ENCODE peak calls at places on chromosome 6, in eight cellular contexts. J is breast epithelium, Y is GM23248, I is small intestine, O is OCI-LY7, K is endodermal cell, T is testis, H is foreskin fibroblast. F is an unnamed sample.

GRCh38 chr6:84522135-84522535 is 242.3 kb downstream of the TBX18 start:
- DNase-seq in J (no peak), Y (peak), I (no peak), O (no peak), K (no peak), T (no peak), H (peak), F (peak)

GRCh38 chr6:130035211-130035610 is 16.8 kb downstream of the L3MBTL3 start:
- DNase-seq in J (no peak), Y (no peak), I (no peak), O (no peak), K (no peak), T (no peak), H (no peak), F (no peak)

GRCh38 chr6:29723666-29724588 is 693 bp downstream of the HLA-F start:
- DNase-seq in J (no peak), Y (peak), I (peak), O (peak), K (peak), T (peak), H (peak), F (no peak)

GRCh38 chr6:28742668-28743270 is 181.0 kb downstream of the TRIM27 start:
- DNase-seq in J (no peak), Y (peak), I (no peak), O (no peak), K (peak), T (peak), H (peak), F (no peak)

GRCh38 chr6:117237561-117237960 is 27.8 kb upstream of the VGLL2 start:
- DNase-seq in J (no peak), Y (peak), I (no peak), O (no peak), K (no peak), T (no peak), H (peak), F (peak)

GRCh38 chr6:36539814-36540568 is 7.3 kb downstream of the STK38 start:
- DNase-seq in J (no peak), Y (no peak), I (no peak), O (no peak), K (no peak), T (no peak), H (no peak), F (no peak)

GRCh38 chr6:130937942-130938604 is 110.9 kb downstream of the SMLR1 start:
- DNase-seq in J (no peak), Y (peak), I (no peak), O (no peak), K (no peak), T (peak), H (peak), F (no peak)

GRCh38 chr6:115272311-115272710 is 788.4 kb downstream of the FRK start:
- DNase-seq in J (no peak), Y (no peak), I (no peak), O (no peak), K (no peak), T (no peak), H (no peak), F (no peak)

GRCh38 chr6:110105296-110105695 is 74.2 kb downstream of the WASF1 start:
- DNase-seq in J (no peak), Y (no peak), I (no peak), O (no peak), K (no peak), T (peak), H (no peak), F (no peak)

GRCh38 chr6:26576929-26577719 is 19.6 kb upstream of the ABT1 start:
- DNase-seq in J (no peak), Y (peak), I (peak), O (no peak), K (peak), T (peak), H (peak), F (no peak)

GRCh38 chr6:140684776-140685550 is 1310.5 kb upstream of the CITED2 start:
- DNase-seq in J (no peak), Y (no peak), I (no peak), O (no peak), K (no peak), T (no peak), H (no peak), F (no peak)

GRCh38 chr6:26534681-26535465 is 3.3 kb upstream of the HMGN4 start:
- DNase-seq in J (no peak), Y (no peak), I (peak), O (peak), K (no peak), T (no peak), H (no peak), F (no peak)

DNA sequence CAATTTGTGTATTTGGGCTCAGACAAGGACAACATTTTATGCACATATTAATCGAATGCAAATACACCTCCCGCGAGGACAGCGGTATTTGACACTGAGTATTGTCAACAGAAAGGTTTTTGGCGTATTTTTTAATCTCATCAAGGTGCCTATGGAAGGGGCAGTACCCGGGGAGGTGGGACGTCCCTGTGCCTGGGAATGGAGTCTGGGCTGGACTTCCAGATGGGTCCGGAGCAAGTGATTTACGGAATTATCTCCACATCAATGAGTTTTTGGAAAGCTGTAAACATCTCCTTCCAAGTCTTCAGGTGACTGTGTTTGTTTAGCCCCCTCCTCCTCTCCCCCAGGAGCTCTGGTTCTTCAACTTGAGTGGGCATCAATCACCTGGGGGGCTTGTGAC is 39.8 kb downstream of the PRR18 start:
- DNase-seq in J (no peak), Y (no peak), I (no peak), O (no peak), K (peak), T (no peak), H (no peak), F (no peak)
- H3K4me3 ChIP-seq in J (no peak), Y (no peak), I (no peak), O (no peak), K (no peak), T (no peak), H (no peak), F (no peak)

GRCh38 chr6:13012977-13013680 is 296.6 kb downstream of the PHACTR1 start:
- DNase-seq in J (no peak), Y (peak), I (peak), O (no peak), K (peak), T (peak), H (peak), F (no peak)

GRCh38 chr6:13015379-13015681 is 298.8 kb downstream of the PHACTR1 start:
- DNase-seq in J (no peak), Y (no peak), I (no peak), O (no peak), K (no peak), T (no peak), H (no peak), F (no peak)

GRCh38 chr6:13012271-13012670 is 295.7 kb downstream of the PHACTR1 start:
- DNase-seq in J (no peak), Y (no peak), I (peak), O (no peak), K (no peak), T (no peak), H (no peak), F (no peak)

GRCh38 chr6:13013681-13014550 is 297.3 kb downstream of the PHACTR1 start:
- DNase-seq in J (no peak), Y (peak), I (no peak), O (no peak), K (peak), T (no peak), H (peak), F (no peak)

GRCh38 chr6:13014551-13015378 is 298.2 kb downstream of the PHACTR1 start:
- DNase-seq in J (no peak), Y (peak), I (peak), O (no peak), K (peak), T (peak), H (no peak), F (no peak)
- H3K4me3 ChIP-seq in J (peak), Y (peak), I (no peak), O (no peak), K (peak), T (peak), H (peak), F (peak)

GRCh38 chr6:157596886-157597285 is 215.9 kb downstream of the ZDHHC14 start:
- DNase-seq in J (no peak), Y (no peak), I (no peak), O (no peak), K (no peak), T (peak), H (peak), F (no peak)
- H3K4me3 ChIP-seq in J (no peak), Y (no peak), I (no peak), O (no peak), K (no peak), T (no peak), H (no peak), F (no peak)

GRCh38 chr6:138330763-138331162 is 46.9 kb upstream of the SMIM28 start:
- DNase-seq in J (no peak), Y (no peak), I (no peak), O (no peak), K (no peak), T (no peak), H (no peak), F (no peak)

GRCh38 chr6:138331984-138332383 is 45.7 kb upstream of the SMIM28 start:
- DNase-seq in J (no peak), Y (no peak), I (no peak), O (no peak), K (peak), T (no peak), H (no peak), F (no peak)

GRCh38 chr6:138334000-138334399 is 43.7 kb upstream of the SMIM28 start:
- DNase-seq in J (no peak), Y (no peak), I (no peak), O (no peak), K (no peak), T (no peak), H (no peak), F (no peak)

GRCh38 chr6:138328210-138328609 is 49.5 kb upstream of the SMIM28 start:
- DNase-seq in J (no peak), Y (no peak), I (no peak), O (no peak), K (no peak), T (no peak), H (no peak), F (no peak)

GRCh38 chr6:138331444-138331843 is 46.3 kb upstream of the SMIM28 start:
- DNase-seq in J (no peak), Y (no peak), I (no peak), O (no peak), K (no peak), T (no peak), H (no peak), F (no peak)
- H3K4me3 ChIP-seq in J (no peak), Y (no peak), I (no peak), O (no peak), K (no peak), T (no peak), H (no peak), F (no peak)

GRCh38 chr6:53530346-53530745 is 14.6 kb downstream of the GCLC start:
- DNase-seq in J (no peak), Y (peak), I (no peak), O (no peak), K (peak), T (no peak), H (no peak), F (no peak)

GRCh38 chr6:53530780-53531386 is 14.0 kb downstream of the GCLC start:
- DNase-seq in J (no peak), Y (no peak), I (no peak), O (no peak), K (no peak), T (no peak), H (no peak), F (no peak)

GRCh38 chr6:53532942-53533341 is 12.0 kb downstream of the GCLC start:
- DNase-seq in J (no peak), Y (no peak), I (no peak), O (no peak), K (no peak), T (no peak), H (no peak), F (no peak)

GRCh38 chr6:53529324-53530036 is 15.4 kb downstream of the GCLC start:
- DNase-seq in J (no peak), Y (peak), I (no peak), O (no peak), K (peak), T (no peak), H (peak), F (no peak)

DNA sequence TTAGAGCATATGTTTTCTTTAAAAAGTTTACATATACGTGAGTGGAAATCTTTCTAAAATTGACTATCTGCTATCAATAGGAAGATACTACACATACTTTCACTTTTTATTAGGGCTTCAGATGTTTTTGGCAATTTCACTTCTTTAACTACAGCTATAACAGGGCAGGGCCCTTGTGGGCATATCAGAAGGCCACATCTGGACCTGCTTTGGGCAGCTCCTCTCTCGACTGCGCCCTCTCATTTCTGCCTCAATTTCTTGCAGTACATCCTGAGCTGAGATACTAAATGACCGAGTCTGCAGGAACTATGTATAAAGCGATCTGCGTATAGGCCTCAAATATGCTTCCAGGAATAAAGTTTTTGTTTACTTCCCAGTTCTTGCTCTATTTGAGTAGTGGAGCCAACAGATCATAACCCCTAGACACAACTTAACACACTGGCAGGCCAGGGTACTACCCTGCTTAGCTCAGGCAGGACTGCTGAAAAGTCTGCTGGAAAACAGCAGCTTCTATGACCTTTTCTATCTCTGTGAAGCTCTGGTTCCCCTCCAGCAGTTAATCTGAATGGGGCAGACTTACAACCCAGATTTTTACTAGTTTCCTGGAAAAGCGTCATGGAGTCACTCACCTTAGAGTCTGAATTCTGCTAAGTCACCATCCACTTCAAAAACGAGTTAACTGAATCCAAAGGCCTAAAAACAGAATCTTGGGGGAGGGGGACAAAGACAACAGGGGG is 12.7 kb downstream of the GCLC start:
- DNase-seq in J (no peak), Y (no peak), I (no peak), O (no peak), K (no peak), T (no peak), H (no peak), F (no peak)
- H3K4me3 ChIP-seq in J (no peak), Y (no peak), I (no peak), O (no peak), K (no peak), T (no peak), H (no peak), F (no peak)

DNA sequence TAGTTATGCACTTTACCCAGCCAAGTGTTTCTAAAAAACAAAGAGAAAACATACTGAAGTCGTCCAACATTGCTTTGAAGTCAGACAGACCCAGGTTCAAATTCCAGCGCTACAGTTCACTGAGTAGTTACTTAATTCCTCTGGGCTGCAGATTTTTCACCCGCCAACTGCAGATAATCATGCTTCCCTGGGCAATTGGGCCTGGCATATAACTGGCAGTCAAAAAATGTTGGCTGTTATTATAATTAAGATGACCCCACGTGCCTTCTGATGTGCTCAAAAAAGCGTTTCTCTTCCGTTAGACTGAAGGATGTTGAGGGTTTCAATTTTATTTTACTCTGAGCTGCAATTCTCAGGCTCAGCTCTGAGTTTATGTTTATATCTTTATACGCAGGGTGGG is 156.1 kb upstream of the CITED2 start:
- DNase-seq in J (no peak), Y (no peak), I (peak), O (no peak), K (no peak), T (no peak), H (no peak), F (no peak)
- H3K4me3 ChIP-seq in J (no peak), Y (peak), I (no peak), O (no peak), K (no peak), T (no peak), H (no peak), F (no peak)

DNA sequence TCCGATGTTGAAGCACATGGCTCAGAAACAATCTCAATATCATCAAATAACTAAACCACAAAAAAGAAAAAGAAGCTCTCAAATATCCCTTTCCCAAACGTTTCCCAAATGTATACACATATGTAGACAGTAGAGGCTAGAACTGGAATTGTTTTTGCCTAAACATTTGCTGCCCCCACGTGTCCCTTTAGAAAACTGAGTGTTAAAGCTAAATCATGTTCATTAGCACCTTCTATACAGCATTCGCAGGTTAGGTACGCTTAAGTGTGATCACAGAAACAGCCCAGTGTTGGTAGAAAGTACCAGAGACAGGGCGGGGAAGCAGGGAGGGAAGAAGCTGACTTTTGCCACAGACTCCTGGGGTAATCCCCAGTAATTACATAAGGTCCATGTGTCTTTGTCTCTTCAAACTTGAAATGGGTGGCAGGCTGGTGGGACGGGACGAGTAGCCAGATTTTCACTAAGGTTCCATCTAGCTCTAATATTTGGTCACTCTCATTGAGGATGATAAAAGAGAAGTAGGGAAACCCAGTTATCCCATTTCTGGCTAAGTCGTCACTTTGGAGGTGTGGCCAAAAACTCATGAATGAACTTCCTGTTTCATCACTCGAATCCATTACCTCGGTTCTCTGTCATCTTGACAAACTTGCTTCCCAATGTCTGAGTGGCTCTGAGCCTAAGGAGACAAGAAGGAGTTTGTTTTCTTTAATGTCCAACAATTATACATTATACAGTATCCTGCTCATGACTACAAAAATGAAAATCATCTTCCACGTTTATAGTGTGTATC is 15.0 kb upstream of the TFAP2A start:
- DNase-seq in J (no peak), Y (peak), I (peak), O (peak), K (peak), T (no peak), H (peak), F (peak)
- H3K4me3 ChIP-seq in J (no peak), Y (peak), I (no peak), O (peak), K (no peak), T (no peak), H (peak), F (no peak)

GRCh38 chr6:20630617-20631448 is 96.6 kb downstream of the CDKAL1 start:
- DNase-seq in J (no peak), Y (no peak), I (peak), O (no peak), K (no peak), T (no peak), H (no peak), F (no peak)
- H3K4me3 ChIP-seq in J (no peak), Y (no peak), I (no peak), O (no peak), K (no peak), T (no peak), H (no peak), F (no peak)

DNA sequence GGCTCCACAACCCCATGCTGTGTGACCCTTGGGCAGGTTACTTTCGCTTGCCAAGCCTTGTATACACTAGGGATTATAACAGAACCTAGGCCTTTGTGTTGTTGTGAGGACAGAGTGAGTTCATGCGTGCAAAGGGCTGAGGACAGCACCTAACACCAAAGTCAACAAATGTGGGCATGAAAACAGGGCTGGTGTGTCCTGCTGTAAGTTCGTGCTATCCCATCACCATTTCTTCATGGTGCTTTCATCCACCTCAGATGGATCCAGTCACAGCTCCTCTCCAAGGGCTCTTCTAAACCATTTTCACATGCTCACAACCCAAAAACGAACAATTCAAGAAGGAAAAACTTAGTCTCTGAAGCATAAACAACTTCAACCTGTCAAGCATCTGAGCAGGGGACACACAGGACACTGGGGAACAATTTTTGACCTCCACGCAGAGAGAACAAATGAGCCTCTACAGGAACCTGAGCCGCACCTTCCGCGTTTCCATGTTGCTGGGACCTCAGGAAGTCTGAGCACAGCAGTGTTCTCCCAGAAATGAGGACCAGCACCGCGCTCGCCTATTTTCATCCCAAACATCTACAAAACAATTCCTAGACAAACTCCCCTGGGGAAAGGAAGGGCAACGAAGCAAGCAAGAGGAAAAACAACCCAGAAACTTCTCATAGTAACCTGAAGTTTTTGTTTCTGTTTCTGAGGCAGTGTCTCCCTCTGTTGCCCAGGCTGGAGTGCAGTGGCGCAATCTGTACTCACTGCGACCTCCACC is 3.1 kb downstream of the LRP11 start:
- DNase-seq in J (no peak), Y (no peak), I (no peak), O (no peak), K (no peak), T (no peak), H (no peak), F (no peak)
- H3K4me3 ChIP-seq in J (no peak), Y (no peak), I (no peak), O (no peak), K (no peak), T (no peak), H (no peak), F (no peak)

GRCh38 chr6:151763938-151764680 is 43.4 kb upstream of the ESR1 start:
- DNase-seq in J (peak), Y (peak), I (peak), O (peak), K (peak), T (peak), H (peak), F (peak)
- H3K4me3 ChIP-seq in J (peak), Y (peak), I (no peak), O (no peak), K (peak), T (peak), H (peak), F (peak)

F was measured in astrocyte of the cerebellum.